ENCODE peak calls at places on chromosomes 12 and 14, in five cellular contexts. A, X, F, O and Y are unnamed samples.

GRCh38 chr12:13044002-13044858 is at the start of gene FAM234B:
- DNase-seq in A (no peak), X (peak; percentile 71), F (peak; percentile 80), O (peak; percentile 88), Y (peak; percentile 18)

GRCh38 chr12:124994435-124994975 is 1.1 kb downstream of the BRI3BP start:
- DNase-seq in F (peak; percentile 6), O (no peak), A (no peak), X (peak; percentile 84), Y (no peak)

GRCh38 chr14:72726444-72726843 is 167.5 kb downstream of the DPF3 start:
- DNase-seq in A (no peak), O (no peak), F (peak; percentile 91), X (no peak), Y (no peak)

GRCh38 chr14:75050852-75051555 is at the start of gene MLH3:
- DNase-seq in F (peak; percentile 90), X (peak; percentile 68), O (peak; percentile 93), A (peak; percentile 42), Y (no peak)

GRCh38 chr14:94366146-94366887 is 22.1 kb downstream of the SERPINA1 start:
- DNase-seq in X (no peak), F (no peak), O (no peak), A (no peak), Y (no peak)

GRCh38 chr14:104001003-104001402 is 58.7 kb upstream of the RD3L start:
- DNase-seq in A (no peak), X (peak; percentile 31), F (no peak), O (no peak), Y (no peak)

GRCh38 chr14:101365329-101366158 is 195.8 kb upstream of the DIO3 start:
- DNase-seq in F (no peak), X (peak; percentile 77), O (no peak), A (no peak), Y (no peak)

GRCh38 chr12:88310069-88310468 is 168.0 kb downstream of the TMTC3 start:
- DNase-seq in F (peak; percentile 79), O (no peak), X (no peak), A (no peak), Y (no peak)

GRCh38 chr12:66132408-66132807 is 1.9 kb upstream of the LLPH start:
- DNase-seq in A (peak; percentile 63), X (no peak), O (no peak), F (peak; percentile 65), Y (peak; percentile 60)

GRCh38 chr12:114662512-114663177 is 21.3 kb downstream of the TBX3 start:
- DNase-seq in A (no peak), O (peak; percentile 76), F (peak; percentile 87), X (peak; percentile 56), Y (peak; percentile 44)

GRCh38 chr12:27550653-27550975 is 26.6 kb downstream of the PPFIBP1 start:
- DNase-seq in O (no peak), X (no peak), A (no peak), F (peak; percentile 50), Y (no peak)

GRCh38 chr12:27549801-27550652 is 26.0 kb downstream of the PPFIBP1 start:
- DNase-seq in X (no peak), A (peak; percentile 73), F (peak; percentile 98), O (peak; percentile 71), Y (peak; percentile 98)

GRCh38 chr12:27547592-27547991 is 23.6 kb downstream of the PPFIBP1 start:
- DNase-seq in X (no peak), F (no peak), O (no peak), A (no peak), Y (no peak)

GRCh38 chr12:27548301-27549199 is 24.5 kb downstream of the PPFIBP1 start:
- DNase-seq in X (no peak), A (no peak), O (no peak), F (no peak), Y (no peak)

GRCh38 chr12:27549231-27549800 is 25.3 kb downstream of the PPFIBP1 start:
- DNase-seq in O (peak; percentile 34), X (no peak), F (peak; percentile 82), A (no peak), Y (peak; percentile 79)
- H3K4me3 ChIP-seq in O (peak overlapping the region; percentile 30), X (no peak overlapping the region), F (no peak overlapping the region), A (peak overlapping the region; percentile 14), Y (peak overlapping the region; percentile 35)

DNA sequence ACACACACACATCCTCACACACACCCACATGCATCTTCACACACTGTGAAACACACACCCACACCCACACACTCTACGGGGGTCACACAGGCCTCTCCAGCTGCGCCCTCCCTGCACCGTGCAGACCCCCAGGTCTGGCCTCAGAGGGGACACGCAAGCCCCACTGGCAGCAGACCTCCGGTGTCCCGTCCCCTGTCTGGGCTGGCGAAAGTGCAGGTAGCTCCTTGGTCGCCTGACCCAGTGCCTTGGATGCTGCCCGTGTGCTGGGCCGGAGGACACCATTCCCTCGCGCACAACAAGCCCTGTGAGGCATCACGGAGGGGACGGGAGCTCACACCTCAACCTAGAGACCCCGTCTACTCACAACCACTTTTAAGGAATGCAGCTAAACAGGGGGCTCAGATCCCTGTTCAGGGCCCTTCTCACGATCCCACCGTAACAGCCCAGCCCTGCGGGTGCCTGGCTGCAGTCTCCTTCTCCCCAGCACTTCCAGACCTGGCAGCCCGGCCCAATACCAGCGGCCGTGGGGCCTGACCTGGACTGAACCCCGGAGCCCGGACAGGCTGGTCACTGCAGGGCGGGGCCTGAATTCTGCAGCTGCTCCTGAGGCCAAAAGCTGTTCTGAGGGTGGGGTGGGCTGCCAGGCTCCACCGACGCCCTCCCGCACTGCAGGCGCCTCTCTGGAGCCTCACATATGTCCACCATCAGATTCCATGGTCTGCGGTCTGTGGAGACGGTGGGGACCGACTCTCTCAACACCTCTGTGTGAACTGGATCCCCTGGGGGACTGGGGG is 42.1 kb upstream of the FZD10 start:
- DNase-seq in A (no peak), X (no peak), O (no peak), F (no peak), Y (no peak)
- TF ChIP-seq CTCF in A (no peak), X (no peak), O (no peak), F (no peak), Y (no peak)

GRCh38 chr12:44296624-44297197 is 460.8 kb downstream of the TMEM117 start:
- DNase-seq in O (no peak), X (no peak), A (no peak), F (no peak), Y (no peak)

GRCh38 chr12:44299524-44299923 is 463.6 kb downstream of the TMEM117 start:
- DNase-seq in A (no peak), F (no peak), O (no peak), X (no peak), Y (no peak)

GRCh38 chr12:44295958-44296623 is 460.2 kb downstream of the TMEM117 start:
- DNase-seq in F (no peak), A (no peak), O (no peak), X (no peak), Y (no peak)

DNA sequence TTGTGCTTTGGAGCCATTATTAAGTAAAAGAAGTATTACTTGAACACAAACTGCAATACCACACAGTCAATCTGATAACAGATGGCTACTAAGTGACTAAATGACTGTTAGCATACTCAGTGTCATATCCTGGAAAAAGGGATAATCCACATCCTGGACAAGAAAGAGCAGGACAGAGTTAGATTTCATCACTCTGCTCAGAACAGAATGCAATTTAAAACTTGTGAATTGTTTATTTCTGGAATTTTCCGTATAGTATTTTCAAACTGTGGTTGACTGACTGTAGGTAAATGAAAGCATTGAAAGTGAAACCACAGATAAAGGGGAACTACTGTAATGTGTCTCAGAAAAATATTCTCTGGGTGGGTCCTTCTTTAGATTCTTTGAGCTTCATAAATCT is 458.8 kb downstream of the TMEM117 start:
- DNase-seq in A (no peak), X (peak; percentile 17), O (no peak), F (no peak), Y (no peak)
- H3K4me3 ChIP-seq in A (no peak overlapping the region), X (no peak overlapping the region), O (no peak overlapping the region), F (no peak overlapping the region), Y (no peak overlapping the region)

GRCh38 chr12:40170593-40170992 is 54.2 kb upstream of the LRRK2 start:
- DNase-seq in F (no peak), X (no peak), A (no peak), O (no peak), Y (peak; percentile 61)

GRCh38 chr12:40175045-40175444 is 49.8 kb upstream of the LRRK2 start:
- DNase-seq in X (no peak), A (no peak), O (no peak), F (no peak), Y (no peak)

GRCh38 chr12:40175489-40175888 is 49.3 kb upstream of the LRRK2 start:
- DNase-seq in O (no peak), X (no peak), F (no peak), A (no peak), Y (no peak)

GRCh38 chr12:40171501-40171900 is 53.3 kb upstream of the LRRK2 start:
- DNase-seq in A (no peak), F (peak; percentile 5), X (no peak), O (no peak), Y (no peak)

GRCh38 chr12:40172879-40173278 is 51.9 kb upstream of the LRRK2 start:
- DNase-seq in X (no peak), O (no peak), F (no peak), A (no peak), Y (no peak)
- TF ChIP-seq CTCF in X (no peak), O (no peak), F (no peak), A (no peak), Y (no peak)

GRCh38 chr14:105317546-105317945 is 3.0 kb downstream of the PACS2 start:
- DNase-seq in A (no peak), F (peak; percentile 48), X (no peak), O (no peak), Y (no peak)
- H3K4me3 ChIP-seq in A (no peak overlapping the region), F (no peak overlapping the region), X (no peak overlapping the region), O (no peak overlapping the region), Y (peak overlapping the region; percentile 25)

DNA sequence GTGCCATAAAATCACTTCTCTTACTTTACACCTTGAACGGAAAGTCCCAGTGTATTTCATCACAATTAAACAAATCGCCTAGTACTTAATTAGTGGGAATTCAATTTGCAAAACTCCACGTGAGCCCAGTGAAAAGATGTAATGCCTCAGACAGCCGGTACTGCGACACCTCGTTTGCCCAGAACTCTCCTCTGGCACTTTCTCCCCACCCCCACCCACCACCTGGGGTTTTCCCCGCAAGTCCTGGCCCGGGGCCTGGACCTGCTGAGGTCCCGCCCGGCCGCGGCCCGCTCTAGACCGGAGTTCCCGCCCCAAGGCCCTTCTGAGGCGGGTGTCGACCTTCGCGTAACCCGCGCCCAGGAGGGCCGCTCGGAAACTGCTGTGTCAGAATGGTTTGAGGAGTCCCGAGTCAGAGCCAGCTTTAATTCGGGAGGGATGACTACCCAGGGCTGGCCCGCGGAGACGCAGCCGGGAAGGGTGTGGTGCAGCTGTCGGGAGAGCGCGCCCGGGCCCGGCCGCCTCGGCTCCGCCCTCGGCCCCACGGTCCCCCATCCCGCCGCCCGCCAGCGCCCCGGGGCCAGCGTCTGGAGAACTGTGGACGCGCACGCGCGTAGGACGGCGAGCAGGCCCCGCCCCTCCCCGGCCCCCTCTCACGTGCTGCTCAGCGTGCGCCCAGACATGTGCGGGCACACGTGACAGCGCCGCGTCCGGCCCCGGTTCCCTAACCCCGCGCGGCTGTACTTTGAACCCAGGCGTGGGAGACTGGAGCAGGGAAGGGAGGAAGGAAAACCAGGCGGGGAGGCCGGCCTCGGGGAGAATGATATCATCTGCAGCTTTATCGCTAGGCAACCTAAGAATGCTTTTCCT is 10.8 kb downstream of the BHLHE41 start:
- DNase-seq in O (peak; percentile 73), X (no peak), A (peak; percentile 53), F (peak; percentile 93), Y (no peak)
- TF ChIP-seq CTCF in O (no peak), X (no peak), A (peak; percentile 23), F (peak; percentile 24), Y (peak; percentile 40)

GRCh38 chr12:69157023-69157655 is 82.2 kb upstream of the CPSF6 start:
- DNase-seq in O (peak; percentile 65), F (peak; percentile 90), A (peak; percentile 48), X (peak; percentile 91), Y (peak; percentile 23)
- H3K4me3 ChIP-seq in O (no peak overlapping the region), F (no peak overlapping the region), A (no peak overlapping the region), X (peak overlapping the region; percentile 21), Y (peak overlapping the region; percentile 10)

GRCh38 chr14:43795600-43796228 is 711.4 kb downstream of the FSCB start:
- DNase-seq in F (peak; percentile 17), O (no peak), A (no peak), X (no peak), Y (no peak)
- TF ChIP-seq CTCF in F (peak; percentile 15), O (no peak), A (peak; percentile 51), X (peak; percentile 24), Y (peak; percentile 17)